ENCODE peak calls at places on chromosomes 6 and 20, in eight cellular contexts. One of them, this sample, is unnamed.

GRCh38 chr6:90110971-90111370 is 185.7 kb downstream of the BACH2 start:
- DNase-seq in mammary epithelial cell: no peak
- DNase-seq in A673: no peak
- DNase-seq in stomach: no peak
- DNase-seq in uterus: no peak
- DNase-seq in gastrocnemius medialis: no peak
- DNase-seq in adrenal gland: no peak
- DNase-seq in heart right ventricle: no peak
- DNase-seq in this sample: no peak

GRCh38 chr6:21026576-21027273 is 492.5 kb downstream of the CDKAL1 start:
- DNase-seq in gastrocnemius medialis: no peak
- DNase-seq in adrenal gland: no peak
- DNase-seq in mammary epithelial cell: peak; percentile 66
- DNase-seq in uterus: no peak
- DNase-seq in heart right ventricle: no peak
- DNase-seq in stomach: no peak
- DNase-seq in A673: no peak
- DNase-seq in this sample: no peak

GRCh38 chr20:36676701-36677421 is 30.9 kb upstream of the SLA2 start:
- DNase-seq in adrenal gland: no peak
- DNase-seq in mammary epithelial cell: no peak
- DNase-seq in stomach: no peak
- DNase-seq in heart right ventricle: no peak
- DNase-seq in uterus: no peak
- DNase-seq in gastrocnemius medialis: no peak
- DNase-seq in A673: no peak
- DNase-seq in this sample: peak; percentile 98

GRCh38 chr6:7914991-7915789 is 4.6 kb upstream of the TXNDC5 start:
- DNase-seq in gastrocnemius medialis: peak; percentile 81
- DNase-seq in heart right ventricle: peak; percentile 76
- DNase-seq in stomach: no peak
- DNase-seq in mammary epithelial cell: no peak
- DNase-seq in uterus: peak; percentile 27
- DNase-seq in adrenal gland: no peak
- DNase-seq in A673: peak; percentile 40
- DNase-seq in this sample: peak; percentile 26

GRCh38 chr6:140178550-140179334 is 804.3 kb upstream of the CITED2 start:
- DNase-seq in heart right ventricle: no peak
- DNase-seq in mammary epithelial cell: peak; percentile 47
- DNase-seq in A673: no peak
- DNase-seq in uterus: no peak
- DNase-seq in adrenal gland: no peak
- DNase-seq in gastrocnemius medialis: no peak
- DNase-seq in stomach: no peak
- DNase-seq in this sample: no peak

GRCh38 chr6:130697661-130698535 is 129.3 kb upstream of the SMLR1 start:
- DNase-seq in heart right ventricle: peak; percentile 12
- DNase-seq in mammary epithelial cell: peak; percentile 41
- DNase-seq in uterus: peak; percentile 52
- DNase-seq in adrenal gland: peak; percentile 62
- DNase-seq in A673: peak; percentile 76
- DNase-seq in gastrocnemius medialis: no peak
- DNase-seq in stomach: peak; percentile 40
- DNase-seq in this sample: peak; percentile 79

GRCh38 chr6:166998256-166999144 is 697 bp upstream of the CEP43 start:
- DNase-seq in gastrocnemius medialis: no peak
- DNase-seq in A673: peak; percentile 4
- DNase-seq in adrenal gland: peak; percentile 29
- DNase-seq in stomach: peak; percentile 27
- DNase-seq in mammary epithelial cell: peak; percentile 24
- DNase-seq in uterus: peak; percentile 21
- DNase-seq in heart right ventricle: peak; percentile 13
- DNase-seq in this sample: peak; percentile 78

GRCh38 chr6:24188571-24188970 is 62.6 kb downstream of the NRSN1 start:
- DNase-seq in adrenal gland: no peak
- DNase-seq in gastrocnemius medialis: no peak
- DNase-seq in A673: peak; percentile 39
- DNase-seq in heart right ventricle: no peak
- DNase-seq in uterus: no peak
- DNase-seq in stomach: no peak
- DNase-seq in mammary epithelial cell: no peak
- DNase-seq in this sample: no peak

GRCh38 chr6:148524976-148525375 is 182.3 kb downstream of the SASH1 start:
- DNase-seq in adrenal gland: no peak
- DNase-seq in uterus: no peak
- DNase-seq in mammary epithelial cell: no peak
- DNase-seq in heart right ventricle: no peak
- DNase-seq in A673: no peak
- DNase-seq in stomach: no peak
- DNase-seq in gastrocnemius medialis: no peak
- DNase-seq in this sample: no peak

GRCh38 chr6:43434441-43434840 is 7.1 kb downstream of the ABCC10 start:
- DNase-seq in A673: no peak
- DNase-seq in mammary epithelial cell: no peak
- DNase-seq in stomach: no peak
- DNase-seq in adrenal gland: no peak
- DNase-seq in uterus: no peak
- DNase-seq in heart right ventricle: no peak
- DNase-seq in gastrocnemius medialis: no peak
- DNase-seq in this sample: no peak

GRCh38 chr6:159645659-159646058 is 47.4 kb downstream of the SOD2 start:
- DNase-seq in mammary epithelial cell: peak; percentile 40
- DNase-seq in adrenal gland: no peak
- DNase-seq in uterus: no peak
- DNase-seq in heart right ventricle: no peak
- DNase-seq in gastrocnemius medialis: no peak
- DNase-seq in stomach: no peak
- DNase-seq in A673: no peak
- DNase-seq in this sample: no peak

GRCh38 chr6:24827970-24828369 is 29.3 kb upstream of the ARMH2 start:
- DNase-seq in heart right ventricle: no peak
- DNase-seq in A673: no peak
- DNase-seq in gastrocnemius medialis: no peak
- DNase-seq in adrenal gland: no peak
- DNase-seq in stomach: no peak
- DNase-seq in uterus: no peak
- DNase-seq in mammary epithelial cell: no peak
- DNase-seq in this sample: no peak

GRCh38 chr6:165010556-165011535 is 298.6 kb downstream of the C6orf118 start:
- DNase-seq in gastrocnemius medialis: no peak
- DNase-seq in stomach: no peak
- DNase-seq in adrenal gland: no peak
- DNase-seq in uterus: no peak
- DNase-seq in A673: no peak
- DNase-seq in mammary epithelial cell: no peak
- DNase-seq in heart right ventricle: no peak
- DNase-seq in this sample: no peak

GRCh38 chr6:150687508-150687907 is 87.8 kb downstream of the PLEKHG1 start:
- DNase-seq in gastrocnemius medialis: peak; percentile 28
- DNase-seq in stomach: peak; percentile 71
- DNase-seq in mammary epithelial cell: no peak
- DNase-seq in uterus: peak; percentile 31
- DNase-seq in adrenal gland: no peak
- DNase-seq in A673: no peak
- DNase-seq in heart right ventricle: peak; percentile 77
- DNase-seq in this sample: no peak

GRCh38 chr6:89509719-89510339 is 76.9 kb downstream of the ANKRD6 start:
- DNase-seq in adrenal gland: no peak
- DNase-seq in mammary epithelial cell: no peak
- DNase-seq in uterus: no peak
- DNase-seq in stomach: peak; percentile 42
- DNase-seq in gastrocnemius medialis: no peak
- DNase-seq in heart right ventricle: peak; percentile 7
- DNase-seq in A673: peak; percentile 6
- DNase-seq in this sample: no peak

GRCh38 chr20:61546641-61547040 is 294.6 kb downstream of the CDH4 start:
- DNase-seq in stomach: no peak
- DNase-seq in uterus: no peak
- DNase-seq in gastrocnemius medialis: no peak
- DNase-seq in heart right ventricle: no peak
- DNase-seq in mammary epithelial cell: no peak
- DNase-seq in A673: no peak
- DNase-seq in adrenal gland: no peak
- DNase-seq in this sample: no peak

GRCh38 chr6:882084-882598 is 189.2 kb upstream of the EXOC2 start:
- DNase-seq in uterus: no peak
- DNase-seq in mammary epithelial cell: no peak
- DNase-seq in gastrocnemius medialis: no peak
- DNase-seq in adrenal gland: no peak
- DNase-seq in heart right ventricle: no peak
- DNase-seq in A673: no peak
- DNase-seq in stomach: no peak
- DNase-seq in this sample: no peak
- H3K27me3 ChIP-seq in uterus: no peaks in the 10 kb centered on the region
- H3K27me3 ChIP-seq in mammary epithelial cell: no peaks in the 10 kb centered on the region
- H3K27me3 ChIP-seq in gastrocnemius medialis: no peaks in the 10 kb centered on the region
- H3K27me3 ChIP-seq in adrenal gland: peaks cover 3% of the 10 kb centered on the region
- H3K27me3 ChIP-seq in heart right ventricle: no peaks in the 10 kb centered on the region
- H3K27me3 ChIP-seq in A673: peaks cover 36% of the 10 kb centered on the region
- H3K27me3 ChIP-seq in stomach: no peaks in the 10 kb centered on the region
- H3K27me3 ChIP-seq in this sample: no peaks in the 10 kb centered on the region

GRCh38 chr20:62692176-62692575 is 16.5 kb upstream of the NTSR1 start:
- DNase-seq in mammary epithelial cell: no peak
- DNase-seq in uterus: no peak
- DNase-seq in adrenal gland: no peak
- DNase-seq in gastrocnemius medialis: no peak
- DNase-seq in stomach: no peak
- DNase-seq in heart right ventricle: no peak
- DNase-seq in A673: no peak
- DNase-seq in this sample: no peak

GRCh38 chr20:62693523-62693922 is 15.1 kb upstream of the NTSR1 start:
- DNase-seq in A673: no peak
- DNase-seq in mammary epithelial cell: no peak
- DNase-seq in stomach: no peak
- DNase-seq in heart right ventricle: no peak
- DNase-seq in adrenal gland: no peak
- DNase-seq in uterus: no peak
- DNase-seq in gastrocnemius medialis: no peak
- DNase-seq in this sample: no peak

GRCh38 chr20:62695448-62696414 is 12.9 kb upstream of the NTSR1 start:
- DNase-seq in stomach: no peak
- DNase-seq in mammary epithelial cell: no peak
- DNase-seq in A673: no peak
- DNase-seq in heart right ventricle: no peak
- DNase-seq in uterus: no peak
- DNase-seq in gastrocnemius medialis: no peak
- DNase-seq in adrenal gland: no peak
- DNase-seq in this sample: no peak

GRCh38 chr20:62694868-62695267 is 13.8 kb upstream of the NTSR1 start:
- DNase-seq in heart right ventricle: no peak
- DNase-seq in mammary epithelial cell: no peak
- DNase-seq in stomach: no peak
- DNase-seq in gastrocnemius medialis: no peak
- DNase-seq in adrenal gland: no peak
- DNase-seq in uterus: no peak
- DNase-seq in A673: no peak
- DNase-seq in this sample: no peak

GRCh38 chr20:62694106-62694505 is 14.5 kb upstream of the NTSR1 start:
- DNase-seq in gastrocnemius medialis: no peak
- DNase-seq in mammary epithelial cell: no peak
- DNase-seq in uterus: no peak
- DNase-seq in A673: no peak
- DNase-seq in stomach: no peak
- DNase-seq in heart right ventricle: no peak
- DNase-seq in adrenal gland: no peak
- DNase-seq in this sample: no peak
- TF ChIP-seq CTCF in gastrocnemius medialis: no peak
- TF ChIP-seq CTCF in mammary epithelial cell: no peak
- TF ChIP-seq CTCF in uterus: no peak
- TF ChIP-seq CTCF in A673: no peak
- TF ChIP-seq CTCF in stomach: no peak
- TF ChIP-seq CTCF in heart right ventricle: no peak
- TF ChIP-seq CTCF in adrenal gland: no peak
- TF ChIP-seq CTCF in this sample: peak; percentile 46

GRCh38 chr6:136982928-136983327 is 60.8 kb downstream of the SLC35D3 start:
- DNase-seq in gastrocnemius medialis: no peak
- DNase-seq in heart right ventricle: no peak
- DNase-seq in adrenal gland: no peak
- DNase-seq in A673: no peak
- DNase-seq in stomach: no peak
- DNase-seq in mammary epithelial cell: peak; percentile 16
- DNase-seq in uterus: no peak
- DNase-seq in this sample: no peak
- H3K27me3 ChIP-seq in gastrocnemius medialis: peaks cover 4% of the 10 kb centered on the region
- H3K27me3 ChIP-seq in heart right ventricle: no peaks in the 10 kb centered on the region
- H3K27me3 ChIP-seq in adrenal gland: peaks cover 6% of the 10 kb centered on the region
- H3K27me3 ChIP-seq in A673: peaks cover 54% of the 10 kb centered on the region
- H3K27me3 ChIP-seq in stomach: no peaks in the 10 kb centered on the region
- H3K27me3 ChIP-seq in mammary epithelial cell: peaks cover 2% of the 10 kb centered on the region
- H3K27me3 ChIP-seq in uterus: no peaks in the 10 kb centered on the region
- H3K27me3 ChIP-seq in this sample: no peaks in the 10 kb centered on the region

GRCh38 chr6:112282217-112282616 is 27.9 kb upstream of the LAMA4 start:
- DNase-seq in uterus: peak; percentile 72
- DNase-seq in A673: peak; percentile 67
- DNase-seq in stomach: no peak
- DNase-seq in mammary epithelial cell: peak; percentile 65
- DNase-seq in adrenal gland: peak; percentile 10
- DNase-seq in heart right ventricle: peak; percentile 77
- DNase-seq in gastrocnemius medialis: no peak
- DNase-seq in this sample: peak; percentile 58
- TF ChIP-seq CTCF in uterus: peak; percentile 51
- TF ChIP-seq CTCF in A673: peak; percentile 42
- TF ChIP-seq CTCF in stomach: no peak
- TF ChIP-seq CTCF in mammary epithelial cell: no peak
- TF ChIP-seq CTCF in adrenal gland: peak; percentile 9
- TF ChIP-seq CTCF in heart right ventricle: peak; percentile 73
- TF ChIP-seq CTCF in gastrocnemius medialis: no peak
- TF ChIP-seq CTCF in this sample: peak; percentile 33

DNA sequence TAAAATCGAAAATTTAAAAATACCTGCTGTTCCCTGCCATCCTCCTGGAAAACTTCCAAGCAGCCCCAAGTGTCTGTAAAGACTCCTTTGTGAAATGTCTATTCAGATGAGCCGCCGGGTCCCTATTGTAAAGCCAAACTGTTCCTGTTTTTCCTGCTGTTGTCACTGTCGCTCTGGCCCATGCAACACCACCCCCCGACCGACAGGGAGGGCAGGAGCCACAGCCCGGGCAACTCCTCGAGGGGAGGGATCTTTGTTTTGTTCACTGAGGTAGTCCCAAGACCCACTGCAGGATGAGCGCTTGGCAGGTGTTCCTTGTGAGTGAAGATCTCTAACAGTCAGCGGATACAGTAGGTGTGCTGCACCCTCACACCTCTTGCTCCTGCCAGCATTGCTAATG is 132.3 kb upstream of the PHACTR3 start:
- DNase-seq in uterus: no peak
- DNase-seq in mammary epithelial cell: no peak
- DNase-seq in stomach: no peak
- DNase-seq in A673: no peak
- DNase-seq in gastrocnemius medialis: no peak
- DNase-seq in heart right ventricle: no peak
- DNase-seq in adrenal gland: no peak
- DNase-seq in this sample: no peak
- H3K27me3 ChIP-seq in uterus: no peaks in the 10 kb centered on the region
- H3K27me3 ChIP-seq in mammary epithelial cell: no peaks in the 10 kb centered on the region
- H3K27me3 ChIP-seq in stomach: no peaks in the 10 kb centered on the region
- H3K27me3 ChIP-seq in A673: no peaks in the 10 kb centered on the region
- H3K27me3 ChIP-seq in gastrocnemius medialis: no peaks in the 10 kb centered on the region
- H3K27me3 ChIP-seq in heart right ventricle: no peaks in the 10 kb centered on the region
- H3K27me3 ChIP-seq in adrenal gland: no peaks in the 10 kb centered on the region
- H3K27me3 ChIP-seq in this sample: no peaks in the 10 kb centered on the region

GRCh38 chr6:28771401-28772267 is 152.2 kb downstream of the TRIM27 start:
- DNase-seq in gastrocnemius medialis: no peak
- DNase-seq in uterus: no peak
- DNase-seq in heart right ventricle: no peak
- DNase-seq in A673: peak; percentile 63
- DNase-seq in mammary epithelial cell: peak; percentile 46
- DNase-seq in adrenal gland: no peak
- DNase-seq in stomach: no peak
- DNase-seq in this sample: peak; percentile 94
- TF ChIP-seq CTCF in gastrocnemius medialis: no peak
- TF ChIP-seq CTCF in uterus: no peak
- TF ChIP-seq CTCF in heart right ventricle: no peak
- TF ChIP-seq CTCF in A673: peak; percentile 62
- TF ChIP-seq CTCF in mammary epithelial cell: peak; percentile 35
- TF ChIP-seq CTCF in adrenal gland: no peak
- TF ChIP-seq CTCF in stomach: no peak
- TF ChIP-seq CTCF in this sample: peak; percentile 83